ENCODE peak calls at places on chromosomes 11 and 22, in eight cellular contexts. One of them, this sample, is unnamed.

GRCh38 chr22:42383851-42384417 is 48.3 kb downstream of the NFAM1 start:
- DNase-seq in HL-60: no peak
- DNase-seq in esophagus muscularis mucosa: no peak
- DNase-seq in upper lobe of left lung: no peak
- DNase-seq in sigmoid colon: no peak
- DNase-seq in SK-N-MC: no peak
- DNase-seq in Panc1: no peak
- DNase-seq in suprapubic skin: no peak
- DNase-seq in this sample: no peak

GRCh38 chr11:3056296-3057068 is 741 bp downstream of the CARS1 start:
- DNase-seq in HL-60: no peak
- DNase-seq in esophagus muscularis mucosa: no peak
- DNase-seq in upper lobe of left lung: peak
- DNase-seq in sigmoid colon: peak
- DNase-seq in SK-N-MC: no peak
- DNase-seq in Panc1: no peak
- DNase-seq in suprapubic skin: no peak
- DNase-seq in this sample: peak

GRCh38 chr11:69920500-69921428 is 101.5 kb upstream of the FGF3 start:
- DNase-seq in HL-60: no peak
- DNase-seq in esophagus muscularis mucosa: no peak
- DNase-seq in upper lobe of left lung: peak
- DNase-seq in sigmoid colon: peak
- DNase-seq in SK-N-MC: no peak
- DNase-seq in Panc1: no peak
- DNase-seq in suprapubic skin: peak
- DNase-seq in this sample: no peak

GRCh38 chr11:122981388-122982264 is at the start of gene BSX:
- DNase-seq in HL-60: peak
- DNase-seq in esophagus muscularis mucosa: no peak
- DNase-seq in upper lobe of left lung: peak
- DNase-seq in sigmoid colon: no peak
- DNase-seq in SK-N-MC: no peak
- DNase-seq in Panc1: no peak
- DNase-seq in suprapubic skin: peak
- DNase-seq in this sample: peak

GRCh38 chr11:101870510-101870909 is 44.3 kb upstream of the CEP126 start:
- DNase-seq in HL-60: no peak
- DNase-seq in esophagus muscularis mucosa: no peak
- DNase-seq in upper lobe of left lung: no peak
- DNase-seq in sigmoid colon: no peak
- DNase-seq in SK-N-MC: no peak
- DNase-seq in Panc1: no peak
- DNase-seq in suprapubic skin: no peak
- DNase-seq in this sample: no peak

GRCh38 chr11:120565436-120566155 is 54.0 kb downstream of the GRIK4 start:
- DNase-seq in HL-60: no peak
- DNase-seq in esophagus muscularis mucosa: no peak
- DNase-seq in upper lobe of left lung: no peak
- DNase-seq in sigmoid colon: peak
- DNase-seq in SK-N-MC: no peak
- DNase-seq in Panc1: no peak
- DNase-seq in suprapubic skin: no peak
- DNase-seq in this sample: no peak

GRCh38 chr22:33526434-33527107 is 393.7 kb downstream of the LARGE1 start:
- DNase-seq in HL-60: no peak
- DNase-seq in esophagus muscularis mucosa: no peak
- DNase-seq in upper lobe of left lung: no peak
- DNase-seq in sigmoid colon: no peak
- DNase-seq in SK-N-MC: no peak
- DNase-seq in Panc1: no peak
- DNase-seq in suprapubic skin: no peak
- DNase-seq in this sample: no peak

GRCh38 chr11:73648629-73649046 is 2.3 kb downstream of the PLEKHB1 start:
- DNase-seq in HL-60: no peak
- DNase-seq in esophagus muscularis mucosa: no peak
- DNase-seq in upper lobe of left lung: peak
- DNase-seq in sigmoid colon: no peak
- DNase-seq in SK-N-MC: no peak
- DNase-seq in Panc1: no peak
- DNase-seq in suprapubic skin: no peak
- DNase-seq in this sample: no peak

GRCh38 chr11:46134540-46134939 is 13.3 kb upstream of the PHF21A start:
- DNase-seq in HL-60: no peak
- DNase-seq in esophagus muscularis mucosa: no peak
- DNase-seq in upper lobe of left lung: no peak
- DNase-seq in sigmoid colon: no peak
- DNase-seq in SK-N-MC: no peak
- DNase-seq in Panc1: no peak
- DNase-seq in suprapubic skin: no peak
- DNase-seq in this sample: no peak

GRCh38 chr11:7871056-7871455 is 60.0 kb downstream of the OR10A6 start:
- DNase-seq in HL-60: no peak
- DNase-seq in esophagus muscularis mucosa: no peak
- DNase-seq in upper lobe of left lung: no peak
- DNase-seq in sigmoid colon: no peak
- DNase-seq in SK-N-MC: no peak
- DNase-seq in Panc1: no peak
- DNase-seq in suprapubic skin: no peak
- DNase-seq in this sample: no peak

GRCh38 chr11:44889266-44889665 is 61.4 kb downstream of the TP53I11 start:
- DNase-seq in HL-60: no peak
- DNase-seq in esophagus muscularis mucosa: no peak
- DNase-seq in upper lobe of left lung: no peak
- DNase-seq in sigmoid colon: no peak
- DNase-seq in SK-N-MC: no peak
- DNase-seq in Panc1: no peak
- DNase-seq in suprapubic skin: no peak
- DNase-seq in this sample: no peak

GRCh38 chr11:96579642-96580041 is 189.8 kb downstream of the JRKL start:
- DNase-seq in HL-60: no peak
- DNase-seq in esophagus muscularis mucosa: no peak
- DNase-seq in upper lobe of left lung: no peak
- DNase-seq in sigmoid colon: no peak
- DNase-seq in SK-N-MC: no peak
- DNase-seq in Panc1: no peak
- DNase-seq in suprapubic skin: no peak
- DNase-seq in this sample: no peak

GRCh38 chr11:66981976-66982578 is 7.0 kb downstream of the C11orf86 start:
- DNase-seq in HL-60: peak
- DNase-seq in esophagus muscularis mucosa: no peak
- DNase-seq in upper lobe of left lung: no peak
- DNase-seq in sigmoid colon: peak
- DNase-seq in SK-N-MC: no peak
- DNase-seq in Panc1: peak
- DNase-seq in suprapubic skin: peak
- DNase-seq in this sample: peak

DNA sequence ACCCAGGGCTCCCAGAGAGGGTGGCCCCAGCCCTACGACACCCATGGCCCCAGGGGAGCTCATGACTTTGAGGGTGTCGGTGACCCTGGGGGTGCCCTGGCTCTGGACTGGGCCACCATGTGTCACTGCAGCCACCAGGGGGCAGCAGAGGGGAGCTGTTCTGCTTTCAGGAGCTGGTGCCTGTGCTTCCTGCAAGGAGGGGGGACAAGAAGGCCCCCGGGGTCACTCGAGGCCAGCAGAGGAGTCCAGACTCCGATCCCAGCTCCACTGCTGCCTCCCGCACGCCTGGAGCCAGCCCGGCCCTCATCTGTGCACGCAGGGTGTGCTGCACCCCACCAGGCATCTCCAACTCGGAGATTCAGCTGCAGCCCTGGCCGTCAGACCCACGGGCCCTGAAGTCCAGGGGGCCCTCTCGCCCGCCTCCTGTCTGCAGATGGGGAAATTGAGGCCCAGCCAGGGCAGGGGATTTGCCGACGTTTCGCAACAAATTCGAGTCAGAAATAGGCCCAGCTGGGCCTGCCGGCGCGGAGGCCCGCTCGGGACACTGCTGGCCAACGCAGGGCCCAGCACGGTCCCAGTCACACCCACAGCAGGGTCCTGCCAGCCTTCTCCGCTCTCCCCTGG is 29.5 kb upstream of the WNT7B start:
- DNase-seq in HL-60: peak
- DNase-seq in esophagus muscularis mucosa: peak
- DNase-seq in upper lobe of left lung: peak
- DNase-seq in sigmoid colon: peak
- DNase-seq in SK-N-MC: no peak
- DNase-seq in Panc1: no peak
- DNase-seq in suprapubic skin: peak
- DNase-seq in this sample: peak
- TF ChIP-seq POLR2AphosphoS5 in HL-60: no peak
- TF ChIP-seq POLR2AphosphoS5 in esophagus muscularis mucosa: peak
- TF ChIP-seq POLR2AphosphoS5 in upper lobe of left lung: peak
- TF ChIP-seq POLR2AphosphoS5 in sigmoid colon: peak
- TF ChIP-seq POLR2AphosphoS5 in SK-N-MC: no peak
- TF ChIP-seq POLR2AphosphoS5 in Panc1: no peak
- TF ChIP-seq POLR2AphosphoS5 in suprapubic skin: peak
- TF ChIP-seq POLR2AphosphoS5 in this sample: no peak

DNA sequence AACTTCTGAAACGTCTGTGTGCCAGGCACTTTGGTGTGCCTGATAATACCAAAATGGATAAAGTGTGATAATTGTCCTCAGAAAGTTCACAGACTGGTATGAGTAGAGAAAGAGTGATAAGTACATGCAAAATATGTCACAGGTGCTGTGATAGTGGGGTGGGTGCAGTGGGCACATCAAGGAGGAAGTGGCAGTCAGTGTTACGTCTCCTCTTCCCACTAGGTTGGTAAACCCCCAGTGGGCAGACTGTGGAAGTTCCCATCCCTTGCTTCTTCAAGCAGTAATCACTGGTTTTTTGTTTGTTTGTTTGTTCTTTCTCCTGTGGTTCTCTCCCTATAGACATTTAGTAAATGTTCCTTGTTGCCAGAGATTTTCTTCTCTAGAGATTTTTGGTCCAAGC is 5.4 kb downstream of the RNF121 start:
- DNase-seq in HL-60: peak
- DNase-seq in esophagus muscularis mucosa: no peak
- DNase-seq in upper lobe of left lung: no peak
- DNase-seq in sigmoid colon: no peak
- DNase-seq in SK-N-MC: no peak
- DNase-seq in Panc1: no peak
- DNase-seq in suprapubic skin: no peak
- DNase-seq in this sample: no peak
- H3K4me3 ChIP-seq in HL-60: no peak
- H3K4me3 ChIP-seq in esophagus muscularis mucosa: no peak
- H3K4me3 ChIP-seq in upper lobe of left lung: no peak
- H3K4me3 ChIP-seq in sigmoid colon: no peak
- H3K4me3 ChIP-seq in SK-N-MC: no peak
- H3K4me3 ChIP-seq in Panc1: no peak
- H3K4me3 ChIP-seq in suprapubic skin: no peak
- H3K4me3 ChIP-seq in this sample: no peak

GRCh38 chr11:47257178-47257517 is 648 bp upstream of the NR1H3 start:
- DNase-seq in HL-60: no peak
- DNase-seq in esophagus muscularis mucosa: no peak
- DNase-seq in upper lobe of left lung: no peak
- DNase-seq in sigmoid colon: no peak
- DNase-seq in SK-N-MC: no peak
- DNase-seq in Panc1: no peak
- DNase-seq in suprapubic skin: no peak
- DNase-seq in this sample: no peak

GRCh38 chr11:47251751-47252150 is 3.1 kb upstream of the ACP2 start:
- DNase-seq in HL-60: no peak
- DNase-seq in esophagus muscularis mucosa: no peak
- DNase-seq in upper lobe of left lung: no peak
- DNase-seq in sigmoid colon: no peak
- DNase-seq in SK-N-MC: no peak
- DNase-seq in Panc1: no peak
- DNase-seq in suprapubic skin: no peak
- DNase-seq in this sample: no peak

GRCh38 chr11:47256374-47256773 is 1.4 kb upstream of the NR1H3 start:
- DNase-seq in HL-60: no peak
- DNase-seq in esophagus muscularis mucosa: no peak
- DNase-seq in upper lobe of left lung: no peak
- DNase-seq in sigmoid colon: no peak
- DNase-seq in SK-N-MC: no peak
- DNase-seq in Panc1: no peak
- DNase-seq in suprapubic skin: no peak
- DNase-seq in this sample: no peak

GRCh38 chr11:47253660-47254059 is 4.1 kb upstream of the NR1H3 start:
- DNase-seq in HL-60: no peak
- DNase-seq in esophagus muscularis mucosa: no peak
- DNase-seq in upper lobe of left lung: no peak
- DNase-seq in sigmoid colon: no peak
- DNase-seq in SK-N-MC: no peak
- DNase-seq in Panc1: no peak
- DNase-seq in suprapubic skin: no peak
- DNase-seq in this sample: no peak

DNA sequence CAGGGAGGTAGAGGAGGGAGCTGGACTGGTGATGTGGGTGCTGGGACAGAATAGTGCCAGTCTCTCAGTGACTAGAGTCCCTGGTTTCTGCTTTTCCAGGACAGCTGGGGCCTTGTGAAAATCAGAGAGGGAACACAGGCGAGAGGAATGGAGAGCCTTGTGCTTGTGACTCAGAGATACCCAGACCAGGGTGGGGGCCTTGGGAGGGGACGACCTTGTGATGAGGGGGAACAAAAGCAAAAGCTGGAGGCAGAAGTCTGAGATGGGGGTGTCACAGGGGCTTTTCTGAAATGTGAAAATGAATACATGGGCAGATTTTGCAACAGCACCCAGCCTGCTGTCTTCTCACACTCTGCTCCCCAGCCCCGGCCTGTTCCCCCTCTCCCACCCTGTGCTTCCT is 3.4 kb upstream of the NR1H3 start:
- DNase-seq in HL-60: peak
- DNase-seq in esophagus muscularis mucosa: no peak
- DNase-seq in upper lobe of left lung: no peak
- DNase-seq in sigmoid colon: peak
- DNase-seq in SK-N-MC: no peak
- DNase-seq in Panc1: no peak
- DNase-seq in suprapubic skin: peak
- DNase-seq in this sample: no peak
- H3K27ac ChIP-seq in HL-60: no peak
- H3K27ac ChIP-seq in esophagus muscularis mucosa: peak
- H3K27ac ChIP-seq in upper lobe of left lung: peak
- H3K27ac ChIP-seq in sigmoid colon: peak
- H3K27ac ChIP-seq in SK-N-MC: no peak
- H3K27ac ChIP-seq in Panc1: peak
- H3K27ac ChIP-seq in suprapubic skin: peak
- H3K27ac ChIP-seq in this sample: peak

GRCh38 chr11:71580057-71581003 is 2.3 kb downstream of the KRTAP5-11 start:
- DNase-seq in HL-60: peak
- DNase-seq in esophagus muscularis mucosa: no peak
- DNase-seq in upper lobe of left lung: no peak
- DNase-seq in sigmoid colon: peak
- DNase-seq in SK-N-MC: peak
- DNase-seq in Panc1: peak
- DNase-seq in suprapubic skin: no peak
- DNase-seq in this sample: peak

GRCh38 chr11:71577469-71578004 is 5.1 kb downstream of the KRTAP5-11 start:
- DNase-seq in HL-60: no peak
- DNase-seq in esophagus muscularis mucosa: no peak
- DNase-seq in upper lobe of left lung: no peak
- DNase-seq in sigmoid colon: no peak
- DNase-seq in SK-N-MC: no peak
- DNase-seq in Panc1: no peak
- DNase-seq in suprapubic skin: no peak
- DNase-seq in this sample: no peak

GRCh38 chr11:71581826-71582225 is 849 bp downstream of the KRTAP5-11 start:
- DNase-seq in HL-60: no peak
- DNase-seq in esophagus muscularis mucosa: no peak
- DNase-seq in upper lobe of left lung: no peak
- DNase-seq in sigmoid colon: no peak
- DNase-seq in SK-N-MC: no peak
- DNase-seq in Panc1: no peak
- DNase-seq in suprapubic skin: no peak
- DNase-seq in this sample: no peak

GRCh38 chr11:71582309-71582895 is at the start of gene KRTAP5-11:
- DNase-seq in HL-60: no peak
- DNase-seq in esophagus muscularis mucosa: no peak
- DNase-seq in upper lobe of left lung: peak
- DNase-seq in sigmoid colon: no peak
- DNase-seq in SK-N-MC: no peak
- DNase-seq in Panc1: no peak
- DNase-seq in suprapubic skin: no peak
- DNase-seq in this sample: no peak
- TF ChIP-seq POLR2AphosphoS5 in HL-60: no peak
- TF ChIP-seq POLR2AphosphoS5 in esophagus muscularis mucosa: no peak
- TF ChIP-seq POLR2AphosphoS5 in upper lobe of left lung: no peak
- TF ChIP-seq POLR2AphosphoS5 in sigmoid colon: no peak
- TF ChIP-seq POLR2AphosphoS5 in SK-N-MC: no peak
- TF ChIP-seq POLR2AphosphoS5 in Panc1: no peak
- TF ChIP-seq POLR2AphosphoS5 in suprapubic skin: no peak
- TF ChIP-seq POLR2AphosphoS5 in this sample: no peak

This sample was measured in stomach.